ENCODE peak calls at places on chromosomes 5 and 9, in eight cellular contexts. O is cardiac muscle cell, U is sigmoid colon, I is aorta, A is foreskin keratinocyte, V is heart right ventricle, Y is esophagus muscularis mucosa, H is lower lobe of right lung. T is an unnamed sample. For H3K4me1, the result is how much of the 10 kb centered on the place peaks cover.

GRCh38 chr9:137643921-137644320 is 25.1 kb downstream of the EHMT1 start:
- DNase-seq in Y (no peak), V (no peak), A (no peak), I (no peak), O (no peak), U (no peak), H (no peak), T (no peak)

GRCh38 chr5:139880416-139881144 is 85.0 kb downstream of the PSD2 start:
- DNase-seq in O (no peak), H (no peak), A (no peak), U (no peak), Y (no peak), V (no peak), I (no peak), T (no peak)

GRCh38 chr9:89759563-89759962 is 154.8 kb downstream of the GADD45G start:
- DNase-seq in O (no peak), A (no peak), U (no peak), V (no peak), Y (no peak), H (no peak), I (no peak), T (no peak)

GRCh38 chr5:31811210-31811609 is 172.3 kb downstream of the PDZD2 start:
- DNase-seq in H (no peak), Y (no peak), V (no peak), U (no peak), A (peak), O (peak), I (no peak), T (no peak)

GRCh38 chr9:21688108-21689102 is 114.0 kb upstream of the MTAP start:
- DNase-seq in A (peak), I (peak), O (peak), Y (no peak), V (no peak), H (no peak), U (no peak), T (no peak)

GRCh38 chr9:73053543-73053942 is 98.1 kb upstream of the ANXA1 start:
- DNase-seq in I (no peak), V (no peak), U (no peak), A (no peak), H (no peak), Y (no peak), O (no peak), T (no peak)

GRCh38 chr5:42949348-42950090 is 90.6 kb downstream of the ANXA2R start:
- DNase-seq in Y (no peak), A (peak), U (peak), V (peak), O (peak), H (peak), I (peak), T (no peak)

GRCh38 chr5:73856972-73857371 is 231.0 kb downstream of the ARHGEF28 start:
- DNase-seq in V (no peak), Y (no peak), I (no peak), O (peak), U (no peak), H (no peak), A (no peak), T (no peak)

GRCh38 chr9:70229579-70229978 is 29.2 kb upstream of the SMC5 start:
- DNase-seq in A (peak), U (no peak), H (no peak), I (no peak), O (peak), Y (no peak), V (no peak), T (no peak)

GRCh38 chr5:178469975-178470692 is 120.1 kb downstream of the COL23A1 start:
- DNase-seq in I (no peak), O (no peak), A (no peak), Y (no peak), H (no peak), U (no peak), V (no peak), T (no peak)

GRCh38 chr5:125829349-125829748 is 593.9 kb upstream of the GRAMD2B start:
- DNase-seq in O (no peak), Y (no peak), I (no peak), U (no peak), V (no peak), H (no peak), A (no peak), T (no peak)

GRCh38 chr5:139543423-139543991 is 17.6 kb upstream of the UBE2D2 start:
- DNase-seq in Y (no peak), I (peak), O (peak), V (peak), H (peak), U (peak), A (no peak), T (peak)

GRCh38 chr5:167489202-167489601 is 802.2 kb upstream of the WWC1 start:
- DNase-seq in I (no peak), O (peak), A (peak), U (no peak), H (no peak), Y (no peak), V (no peak), T (no peak)

GRCh38 chr5:94010814-94011213 is 269.4 kb upstream of the POU5F2 start:
- DNase-seq in U (no peak), Y (no peak), I (no peak), O (no peak), V (no peak), A (peak), H (no peak), T (no peak)

GRCh38 chr9:33229359-33230120 is 10.4 kb upstream of the SPINK4 start:
- DNase-seq in O (no peak), I (no peak), V (no peak), H (peak), U (no peak), A (peak), Y (no peak), T (peak)

GRCh38 chr9:78054180-78054579 is 22.6 kb upstream of the GNAQ start:
- DNase-seq in H (no peak), Y (no peak), V (no peak), A (no peak), U (no peak), I (no peak), O (no peak), T (no peak)

GRCh38 chr5:81826128-81826527 is 75.2 kb upstream of the SSBP2 start:
- DNase-seq in Y (no peak), V (no peak), O (peak), A (peak), H (no peak), U (no peak), I (no peak), T (no peak)

GRCh38 chr9:132161743-132162187 is at the start of gene NTNG2:
- DNase-seq in H (no peak), Y (no peak), U (no peak), V (no peak), I (no peak), A (no peak), O (no peak), T (no peak)

GRCh38 chr9:136729144-136729543 is 13.6 kb downstream of the LCN10 start:
- DNase-seq in H (no peak), V (no peak), I (no peak), Y (no peak), A (no peak), U (no peak), O (no peak), T (peak)

GRCh38 chr9:72873456-72873855 is 79.4 kb downstream of the ALDH1A1 start:
- DNase-seq in U (no peak), V (no peak), O (no peak), Y (no peak), I (no peak), A (no peak), H (no peak), T (no peak)

GRCh38 chr9:127921592-127922120 is 4.8 kb upstream of the ST6GALNAC4 start:
- DNase-seq in Y (no peak), U (peak), A (no peak), H (peak), I (peak), O (peak), V (peak), T (peak)

GRCh38 chr5:75640395-75640794 is 29.1 kb downstream of the ANKDD1B start:
- DNase-seq in O (peak), H (no peak), A (peak), I (no peak), U (no peak), Y (no peak), V (no peak), T (no peak)

GRCh38 chr5:132674671-132675506 is 1.1 kb downstream of the IL4 start:
- DNase-seq in U (no peak), O (peak), Y (peak), H (no peak), I (peak), A (peak), V (no peak), T (no peak)

GRCh38 chr5:60026174-60026573 is 132.6 kb upstream of the PDE4D start:
- DNase-seq in U (no peak), I (no peak), O (no peak), V (no peak), Y (no peak), H (no peak), A (peak), T (no peak)

GRCh38 chr5:113242481-113243348 is 192.1 kb downstream of the TSSK1B start:
- DNase-seq in O (no peak), V (no peak), Y (no peak), H (no peak), U (no peak), I (no peak), A (peak), T (no peak)

GRCh38 chr5:124906339-124907097 is 160.1 kb upstream of the ZNF608 start:
- DNase-seq in A (peak), I (peak), V (peak), U (peak), H (no peak), O (peak), Y (no peak), T (no peak)

GRCh38 chr9:2802494-2802921 is 41.4 kb downstream of the PUM3 start:
- DNase-seq in O (peak), U (no peak), A (no peak), I (no peak), V (no peak), H (no peak), Y (no peak), T (no peak)

GRCh38 chr5:15446552-15446951 is 53.4 kb upstream of the FBXL7 start:
- DNase-seq in A (no peak), V (no peak), I (no peak), U (no peak), Y (no peak), H (no peak), O (peak), T (no peak)

GRCh38 chr9:114906922-114907571 is 23.3 kb downstream of the TNFSF8 start:
- DNase-seq in V (no peak), I (no peak), H (no peak), O (peak), A (peak), U (no peak), Y (no peak), T (no peak)

GRCh38 chr5:8840237-8840636 is 705.6 kb downstream of the SEMA5A start:
- DNase-seq in Y (no peak), V (no peak), O (no peak), A (no peak), U (no peak), I (no peak), H (no peak), T (no peak)

GRCh38 chr9:116279230-116279629 is 125.6 kb downstream of the PAPPA start:
- DNase-seq in A (no peak), H (no peak), V (no peak), I (no peak), O (peak), Y (no peak), U (no peak), T (no peak)

GRCh38 chr9:15513335-15513734 is 2.6 kb upstream of the PSIP1 start:
- DNase-seq in O (peak), H (no peak), A (no peak), Y (no peak), V (no peak), I (no peak), U (no peak), T (no peak)

GRCh38 chr9:12680757-12681156 is 12.4 kb upstream of the TYRP1 start:
- DNase-seq in V (no peak), Y (no peak), H (no peak), O (peak), U (no peak), I (no peak), A (no peak), T (no peak)

GRCh38 chr5:181258576-181258975 is 2.4 kb downstream of the TRIM52 start:
- DNase-seq in I (no peak), O (no peak), Y (no peak), V (no peak), U (no peak), A (no peak), H (no peak), T (no peak)
- H3K4me1 ChIP-seq in I (under half), O (under half), Y (half or more), V (half or more), U (half or more), A (under half), H (half or more), T (under half)

GRCh38 chr5:44320188-44320587 is 69.0 kb downstream of the FGF10 start:
- DNase-seq in H (no peak), Y (no peak), I (no peak), A (no peak), U (no peak), V (no peak), O (no peak), T (no peak)
- H3K4me1 ChIP-seq in H (under half), Y (under half), I (under half), A (under half), U (under half), V (under half), O (under half), T (under half)

GRCh38 chr5:123810911-123811310 is 298.9 kb downstream of the CSNK1G3 start:
- DNase-seq in A (no peak), O (no peak), Y (no peak), I (no peak), H (no peak), U (no peak), V (no peak), T (no peak)

GRCh38 chr5:123813251-123813650 is 301.3 kb downstream of the CSNK1G3 start:
- DNase-seq in I (no peak), A (no peak), Y (no peak), U (no peak), O (no peak), H (no peak), V (no peak), T (no peak)

GRCh38 chr5:123814796-123815479 is 303.0 kb downstream of the CSNK1G3 start:
- DNase-seq in V (no peak), H (no peak), I (no peak), O (peak), Y (no peak), A (no peak), U (no peak), T (no peak)

GRCh38 chr5:123811771-123812170 is 299.8 kb downstream of the CSNK1G3 start:
- DNase-seq in I (no peak), U (no peak), A (no peak), O (no peak), H (no peak), Y (no peak), V (no peak), T (no peak)

DNA sequence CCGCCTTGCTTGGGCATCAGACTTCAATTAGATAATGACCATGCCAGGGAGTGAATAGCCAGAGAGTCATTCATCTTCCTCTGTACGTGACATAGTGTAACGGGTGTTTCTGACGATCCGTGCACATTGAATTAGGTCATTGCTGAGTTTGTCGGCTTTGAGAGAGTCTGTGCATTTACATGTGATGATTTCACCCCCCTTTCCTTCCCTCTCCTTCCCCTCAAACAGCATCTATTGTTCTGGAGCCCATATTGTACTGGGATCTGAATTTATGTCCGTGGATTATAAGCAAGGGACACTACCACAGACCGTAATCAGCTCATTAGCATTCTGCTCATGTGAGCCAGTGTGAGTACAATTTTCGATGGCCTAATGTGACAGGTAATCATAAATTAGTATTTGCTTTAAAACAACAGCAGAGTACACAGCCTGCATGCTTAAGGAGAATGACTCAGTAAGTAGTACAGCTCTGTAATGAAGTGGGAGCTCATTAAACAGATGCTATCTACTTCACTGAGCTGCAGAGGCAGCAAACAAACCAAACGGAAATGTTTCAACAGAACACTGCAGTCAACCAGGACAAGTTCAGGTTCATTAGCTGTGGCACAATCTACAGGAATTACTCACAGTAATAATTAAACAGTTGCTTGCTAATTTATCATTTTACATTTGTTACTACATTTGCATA is 302.1 kb downstream of the CSNK1G3 start:
- DNase-seq in A (no peak), O (peak), H (no peak), Y (no peak), I (no peak), U (no peak), V (no peak), T (no peak)
- H3K4me1 ChIP-seq in A (under half), O (half or more), H (under half), Y (under half), I (under half), U (under half), V (half or more), T (under half)

GRCh38 chr5:170269579-170269978 is 28.0 kb downstream of the LCP2 start:
- DNase-seq in V (no peak), I (no peak), A (no peak), H (no peak), Y (no peak), U (peak), O (no peak), T (no peak)

GRCh38 chr5:170267431-170268152 is 30.0 kb downstream of the LCP2 start:
- DNase-seq in H (peak), U (peak), O (peak), I (peak), V (peak), Y (no peak), A (peak), T (peak)

GRCh38 chr5:170266570-170267379 is 30.8 kb downstream of the LCP2 start:
- DNase-seq in I (no peak), U (no peak), O (no peak), V (no peak), H (no peak), A (no peak), Y (no peak), T (no peak)

GRCh38 chr5:170268884-170269283 is 28.7 kb downstream of the LCP2 start:
- DNase-seq in O (no peak), Y (no peak), U (no peak), A (no peak), I (no peak), H (no peak), V (no peak), T (no peak)

GRCh38 chr5:170268153-170268689 is 29.4 kb downstream of the LCP2 start:
- DNase-seq in O (no peak), U (no peak), I (no peak), V (no peak), Y (no peak), A (no peak), H (no peak), T (no peak)
- H3K4me1 ChIP-seq in O (under half), U (under half), I (under half), V (under half), Y (under half), A (under half), H (under half), T (under half)

GRCh38 chr9:35795701-35796100 is 4.3 kb downstream of the NPR2 start:
- DNase-seq in A (peak), I (no peak), Y (no peak), V (no peak), H (no peak), U (no peak), O (no peak), T (no peak)
- H3K4me1 ChIP-seq in A (under half), I (under half), Y (half or more), V (under half), H (under half), U (under half), O (under half), T (under half)

GRCh38 chr5:80245986-80246781 is 9.7 kb downstream of the SERINC5 start:
- DNase-seq in H (no peak), O (peak), A (peak), U (no peak), I (no peak), Y (no peak), V (no peak), T (no peak)

GRCh38 chr5:80243567-80243966 is 12.3 kb downstream of the SERINC5 start:
- DNase-seq in U (no peak), O (no peak), Y (no peak), V (no peak), I (no peak), A (no peak), H (no peak), T (no peak)

GRCh38 chr5:80239680-80240367 is 16.0 kb downstream of the SERINC5 start:
- DNase-seq in V (no peak), I (no peak), H (no peak), A (peak), U (no peak), Y (no peak), O (peak), T (no peak)

GRCh38 chr5:80240368-80240986 is 15.4 kb downstream of the SERINC5 start:
- DNase-seq in H (no peak), I (no peak), O (no peak), U (no peak), A (no peak), V (no peak), Y (no peak), T (no peak)

GRCh38 chr5:80242849-80243248 is 13.0 kb downstream of the SERINC5 start:
- DNase-seq in H (no peak), A (no peak), I (no peak), V (no peak), U (no peak), O (no peak), Y (no peak), T (no peak)
- H3K4me1 ChIP-seq in H (half or more), A (under half), I (under half), V (half or more), U (under half), O (under half), Y (half or more), T (under half)

T was measured in pancreas.